ENCODE peak calls at places on chromosome 16, in eight cellular contexts. J, E, B, V, X, W, Z and O are unnamed samples.

GRCh38 chr16:11395008-11395948 is 50.0 kb downstream of the RMI2 start:
- DNase-seq in J (no peak), E (no peak), B (no peak), V (no peak), X (peak), W (no peak), Z (no peak), O (no peak)

GRCh38 chr16:82755570-82756282 is 129.0 kb downstream of the CDH13 start:
- DNase-seq in J (no peak), E (no peak), B (no peak), V (no peak), X (no peak), W (no peak), Z (no peak), O (no peak)

GRCh38 chr16:17437142-17437720 is 33.5 kb downstream of the XYLT1 start:
- DNase-seq in J (no peak), E (no peak), B (no peak), V (no peak), X (no peak), W (no peak), Z (no peak), O (no peak)

GRCh38 chr16:67001726-67002125 is 13.3 kb downstream of the CES4A start:
- DNase-seq in J (no peak), E (no peak), B (no peak), V (no peak), X (no peak), W (no peak), Z (no peak), O (no peak)

GRCh38 chr16:83682126-83682857 is 125.5 kb upstream of the HSBP1 start:
- DNase-seq in J (no peak), E (no peak), B (no peak), V (no peak), X (no peak), W (no peak), Z (no peak), O (no peak)

GRCh38 chr16:61413026-61413425 is 623.2 kb downstream of the CDH8 start:
- DNase-seq in J (no peak), E (no peak), B (no peak), V (no peak), X (no peak), W (no peak), Z (no peak), O (no peak)

GRCh38 chr16:46884513-46885293 is 541 bp downstream of the GPT2 start:
- DNase-seq in J (no peak), E (no peak), B (no peak), V (no peak), X (peak), W (no peak), Z (peak), O (no peak)

GRCh38 chr16:12133738-12134137 is 157.2 kb downstream of the SNX29 start:
- DNase-seq in J (no peak), E (no peak), B (no peak), V (no peak), X (no peak), W (no peak), Z (no peak), O (no peak)

GRCh38 chr16:76964464-76965154 is 226.4 kb upstream of the MON1B start:
- DNase-seq in J (no peak), E (no peak), B (no peak), V (no peak), X (no peak), W (no peak), Z (no peak), O (no peak)

GRCh38 chr16:27947696-27948095 is 115.8 kb downstream of the GSG1L start:
- DNase-seq in J (no peak), E (no peak), B (no peak), V (no peak), X (no peak), W (no peak), Z (no peak), O (no peak)

DNA sequence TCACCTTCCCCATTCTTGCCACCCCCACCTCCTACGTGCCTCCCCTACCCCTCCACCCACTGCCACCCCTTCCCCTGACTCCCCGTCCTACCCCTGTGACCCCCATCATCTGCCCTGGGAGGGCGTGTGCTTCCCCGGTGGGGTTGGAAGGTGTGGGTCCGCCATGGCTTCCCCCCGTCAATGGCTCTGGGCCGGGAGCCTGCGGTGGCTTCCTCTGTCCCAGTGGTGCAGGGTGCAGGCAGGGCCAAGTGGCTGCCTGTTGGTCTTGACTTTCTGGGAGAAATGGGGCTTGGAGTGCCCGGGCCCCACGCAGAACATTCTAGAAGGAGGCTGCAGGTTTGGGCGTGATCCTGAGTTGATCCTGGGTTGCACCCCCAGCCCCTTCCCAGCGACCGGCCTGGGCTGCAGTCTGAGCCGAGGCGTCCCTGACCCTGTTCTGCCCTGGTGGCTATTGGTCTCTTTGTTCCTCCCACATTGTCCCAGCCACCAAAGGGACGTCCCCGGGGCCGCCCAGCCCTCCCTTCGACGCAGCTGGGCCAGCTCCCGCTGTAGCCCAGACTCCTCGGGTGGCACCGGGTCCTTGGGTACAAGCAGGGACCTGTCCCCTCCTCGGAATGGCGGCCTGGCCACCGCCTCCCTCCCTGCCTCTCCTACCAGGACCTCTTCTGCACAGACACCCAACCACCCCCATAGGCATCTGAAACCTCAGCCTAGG is 25.7 kb downstream of the GSE1 start:
- DNase-seq in J (no peak), E (no peak), B (no peak), V (no peak), X (no peak), W (no peak), Z (no peak), O (no peak)
- TF ChIP-seq CTCF in J (no peak), E (no peak), B (no peak), V (no peak), X (no peak), W (no peak), Z (no peak), O (no peak)

DNA sequence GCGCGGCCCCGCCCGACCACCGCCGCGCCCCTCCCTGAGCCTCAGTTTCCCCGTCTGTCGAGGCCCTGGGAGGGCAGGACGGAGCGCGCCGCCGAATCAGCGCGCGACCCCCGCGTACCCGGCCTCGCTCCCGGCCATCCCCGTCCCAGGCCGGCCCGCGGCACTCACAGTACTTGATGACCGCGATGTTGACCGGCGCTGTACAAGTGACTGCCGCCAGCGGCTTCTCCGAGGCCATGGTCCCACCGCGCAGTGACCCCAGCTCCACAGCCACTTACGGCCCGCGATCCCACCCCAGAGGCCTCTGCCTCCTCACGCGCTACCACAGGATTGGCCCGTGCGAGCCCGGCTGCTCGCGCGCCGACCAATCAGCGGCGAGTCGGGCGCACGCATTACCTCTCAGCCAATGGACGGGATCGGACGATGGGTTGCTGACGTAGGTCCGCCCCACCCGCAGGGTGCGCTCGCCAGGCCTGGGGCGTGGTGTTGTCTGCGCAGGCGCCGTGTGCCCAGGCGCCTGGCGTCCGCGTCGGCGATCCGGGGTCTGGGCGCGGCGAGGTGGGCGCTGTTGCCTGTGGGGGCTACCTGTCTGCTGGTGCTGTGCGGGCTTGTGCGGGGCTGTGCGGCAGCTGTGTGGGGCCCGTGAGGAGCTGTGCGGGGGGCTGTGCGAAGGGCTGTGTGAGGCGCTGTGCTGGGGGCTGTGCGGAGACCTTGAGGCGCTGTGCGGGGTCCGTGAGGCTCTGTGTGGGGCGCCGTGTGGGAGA is at the start of gene MVD:
- DNase-seq in J (peak), E (peak), B (peak), V (peak), X (peak), W (peak), Z (peak), O (peak)
- TF ChIP-seq CTCF in J (no peak), E (no peak), B (no peak), V (no peak), X (peak), W (peak), Z (no peak), O (no peak)

GRCh38 chr16:65822148-65822547 is 544.3 kb upstream of the CDH5 start:
- DNase-seq in J (no peak), E (no peak), B (no peak), V (no peak), X (no peak), W (no peak), Z (no peak), O (no peak)
- TF ChIP-seq CTCF in J (no peak), E (no peak), B (no peak), V (no peak), X (no peak), W (no peak), Z (no peak), O (no peak)

GRCh38 chr16:88754912-88755744 is 29.9 kb downstream of the PIEZO1 start:
- DNase-seq in J (no peak), E (no peak), B (no peak), V (no peak), X (no peak), W (no peak), Z (no peak), O (peak)
- TF ChIP-seq CTCF in J (no peak), E (no peak), B (no peak), V (no peak), X (peak), W (no peak), Z (no peak), O (no peak)

GRCh38 chr16:4461250-4462085 is 13.0 kb downstream of the NMRAL1 start:
- DNase-seq in J (no peak), E (no peak), B (no peak), V (no peak), X (peak), W (no peak), Z (no peak), O (no peak)
- TF ChIP-seq CTCF in J (no peak), E (no peak), B (no peak), V (no peak), X (no peak), W (no peak), Z (no peak), O (no peak)

DNA sequence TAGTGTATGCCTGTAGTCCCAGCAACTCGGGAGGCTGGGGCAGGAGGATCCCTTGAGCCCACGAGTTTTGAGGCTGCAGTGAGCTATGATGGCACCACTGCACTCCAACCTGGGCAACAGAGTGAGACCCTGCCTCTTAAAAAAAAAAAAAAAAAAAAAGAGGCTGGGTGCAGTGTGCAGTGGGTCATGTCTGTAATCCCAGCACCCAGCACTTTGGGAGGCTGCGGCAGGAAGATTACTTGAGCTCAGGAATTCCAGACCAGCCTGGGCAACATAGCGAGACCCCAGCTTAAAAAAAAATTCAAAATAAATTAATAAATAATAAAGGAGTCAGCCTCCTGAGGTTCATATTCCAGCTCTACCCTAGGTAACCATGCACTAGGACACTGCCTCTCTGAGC is 9.6 kb upstream of the CNOT1 start:
- DNase-seq in J (no peak), E (no peak), B (no peak), V (no peak), X (no peak), W (no peak), Z (no peak), O (no peak)
- TF ChIP-seq CTCF in J (no peak), E (no peak), B (no peak), V (no peak), X (no peak), W (no peak), Z (no peak), O (no peak)

GRCh38 chr16:84746231-84746630 is 46.4 kb downstream of the USP10 start:
- DNase-seq in J (no peak), E (no peak), B (no peak), V (no peak), X (no peak), W (no peak), Z (no peak), O (no peak)

GRCh38 chr16:84742561-84743200 is 42.9 kb downstream of the USP10 start:
- DNase-seq in J (no peak), E (no peak), B (no peak), V (no peak), X (no peak), W (no peak), Z (no peak), O (no peak)

GRCh38 chr16:84749072-84749471 is 49.3 kb downstream of the USP10 start:
- DNase-seq in J (no peak), E (no peak), B (no peak), V (no peak), X (no peak), W (no peak), Z (peak), O (no peak)

GRCh38 chr16:84749815-84750214 is 50.0 kb downstream of the USP10 start:
- DNase-seq in J (no peak), E (no peak), B (no peak), V (no peak), X (no peak), W (no peak), Z (peak), O (no peak)

DNA sequence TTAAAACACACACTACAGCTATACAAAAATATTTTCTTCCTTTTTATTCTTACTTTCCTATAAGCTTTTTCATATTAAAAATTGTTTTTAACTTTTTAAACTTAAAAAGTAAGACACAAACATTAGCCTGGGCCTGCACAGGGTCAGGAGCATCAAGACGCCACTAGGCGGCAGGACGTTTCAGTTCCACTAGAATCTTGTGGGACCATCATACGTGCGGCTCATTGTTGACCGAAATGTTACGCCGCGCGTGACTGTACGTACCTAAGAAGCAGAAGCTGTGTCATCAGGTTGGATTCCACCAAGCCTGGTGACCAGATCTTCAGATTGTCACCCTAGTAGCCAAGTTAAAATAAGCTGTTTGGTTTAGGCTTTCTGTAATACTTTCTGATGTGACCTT is 47.1 kb downstream of the USP10 start:
- DNase-seq in J (no peak), E (no peak), B (no peak), V (no peak), X (no peak), W (no peak), Z (peak), O (no peak)
- TF ChIP-seq CTCF in J (peak), E (no peak), B (no peak), V (peak), X (no peak), W (peak), Z (no peak), O (peak)